ENCODE peak calls at places on chromosomes 13 and 19, in five cellular contexts. F, E, H, X and M are unnamed samples.

GRCh38 chr13:28117689-28118377 is 17.5 kb upstream of the FLT3 start:
- DNase-seq in F (no peak), E (no peak), H (no peak), X (no peak), M (no peak)

GRCh38 chr19:46861691-46862503 is 1.1 kb downstream of the ARHGAP35 start:
- DNase-seq in F (peak), E (no peak), H (no peak), X (no peak), M (peak)

GRCh38 chr19:10421240-10421948 is 1.1 kb downstream of the PDE4A start:
- DNase-seq in F (no peak), E (no peak), H (no peak), X (no peak), M (no peak)

GRCh38 chr13:76129305-76130040 is 493.3 kb downstream of the LMO7 start:
- DNase-seq in F (no peak), E (no peak), H (no peak), X (no peak), M (no peak)

GRCh38 chr13:29713841-29714240 is 118.4 kb upstream of the SLC7A1 start:
- DNase-seq in F (no peak), E (no peak), H (no peak), X (no peak), M (no peak)

GRCh38 chr13:60326273-60326672 is 70.7 kb upstream of the TDRD3 start:
- DNase-seq in F (no peak), E (no peak), H (no peak), X (no peak), M (no peak)

GRCh38 chr13:76711515-76712182 is 174.6 kb downstream of the KCTD12 start:
- DNase-seq in F (no peak), E (no peak), H (no peak), X (no peak), M (no peak)

GRCh38 chr13:75812751-75813181 is 176.6 kb downstream of the LMO7 start:
- DNase-seq in F (no peak), E (no peak), H (no peak), X (no peak), M (no peak)

GRCh38 chr19:51020988-51021651 is 1.6 kb upstream of the KLK10 start:
- DNase-seq in F (no peak), E (no peak), H (no peak), X (no peak), M (no peak)

GRCh38 chr13:36509369-36509768 is 77.1 kb downstream of the CCNA1 start:
- DNase-seq in F (no peak), E (no peak), H (no peak), X (no peak), M (no peak)

GRCh38 chr19:16575282-16575681 is 3.1 kb upstream of the SLC35E1 start:
- DNase-seq in F (no peak), E (no peak), H (no peak), X (no peak), M (no peak)

GRCh38 chr13:36082396-36082795 is 48.8 kb downstream of the DCLK1 start:
- DNase-seq in F (no peak), E (no peak), H (no peak), X (no peak), M (no peak)

GRCh38 chr19:48274173-48274572 is 4.3 kb downstream of the ZNF114 start:
- DNase-seq in F (no peak), E (no peak), H (no peak), X (no peak), M (no peak)